ENCODE peak calls at places on chromosome 18, in seven cellular contexts. W, M, V, H, G, J and A are unnamed samples. For H3K4me1, the result is how much of the 10 kb centered on the place peaks cover.

GRCh38 chr18:78675231-78675630 is 304.4 kb upstream of the SALL3 start:
- DNase-seq in V (no peak), G (no peak), W (no peak), H (no peak), M (no peak), J (no peak), A (no peak)

GRCh38 chr18:3179430-3180089 is 40.2 kb downstream of the MYOM1 start:
- DNase-seq in J (no peak), H (peak), W (no peak), M (no peak), V (no peak), G (no peak), A (no peak)

GRCh38 chr18:13136689-13137040 is 81.9 kb upstream of the LDLRAD4 start:
- DNase-seq in H (no peak), G (peak), J (peak), W (no peak), M (no peak), V (peak), A (no peak)

GRCh38 chr18:27412551-27412950 is 227.4 kb upstream of the CHST9 start:
- DNase-seq in J (no peak), H (no peak), G (no peak), M (no peak), W (peak), V (no peak), A (no peak)

GRCh38 chr18:8477615-8478014 is 131.6 kb upstream of the RAB12 start:
- DNase-seq in W (no peak), V (no peak), J (no peak), G (no peak), H (no peak), M (no peak), A (no peak)

GRCh38 chr18:40473221-40473620 is 1481.8 kb upstream of the PIK3C3 start:
- DNase-seq in M (no peak), J (no peak), W (peak), H (no peak), G (no peak), V (no peak), A (no peak)

GRCh38 chr18:48228301-48228715 is 180.9 kb downstream of the ZBTB7C start:
- DNase-seq in M (peak), W (no peak), J (no peak), H (no peak), G (no peak), V (no peak), A (peak)

GRCh38 chr18:23822590-23823385 is 133.5 kb downstream of the LAMA3 start:
- DNase-seq in H (no peak), J (no peak), M (no peak), G (no peak), W (peak), V (no peak), A (no peak)

GRCh38 chr18:159037-159652 is 788 bp downstream of the USP14 start:
- DNase-seq in G (no peak), V (no peak), J (no peak), M (no peak), W (peak), H (peak), A (no peak)

GRCh38 chr18:33010149-33010548 is 237.3 kb upstream of the KLHL14 start:
- DNase-seq in G (no peak), W (peak), V (no peak), J (no peak), H (no peak), M (no peak), A (no peak)

GRCh38 chr18:63159590-63159989 is 160.0 kb downstream of the BCL2 start:
- DNase-seq in G (no peak), V (no peak), W (no peak), M (no peak), J (no peak), H (no peak), A (no peak)

GRCh38 chr18:40692871-40693270 is 1262.2 kb upstream of the PIK3C3 start:
- DNase-seq in W (peak), V (no peak), G (no peak), M (no peak), H (no peak), J (no peak), A (no peak)

GRCh38 chr18:63363951-63364350 is 3.1 kb downstream of the KDSR start:
- DNase-seq in H (no peak), W (no peak), G (no peak), J (no peak), M (no peak), V (no peak), A (no peak)

GRCh38 chr18:48050176-48050575 is 119.7 kb upstream of the SMAD2 start:
- DNase-seq in W (no peak), G (peak), V (no peak), H (no peak), M (peak), J (no peak), A (no peak)

GRCh38 chr18:68219274-68219673 is 495.6 kb downstream of the TMX3 start:
- DNase-seq in V (no peak), H (no peak), M (no peak), G (no peak), W (no peak), J (no peak), A (no peak)

GRCh38 chr18:42781298-42781815 is 334.1 kb downstream of the RIT2 start:
- DNase-seq in M (no peak), W (no peak), G (no peak), H (peak), J (no peak), V (no peak), A (no peak)

GRCh38 chr18:76458522-76459311 is 36.3 kb downstream of the ZNF516 start:
- DNase-seq in H (no peak), W (no peak), G (no peak), J (no peak), V (no peak), M (peak), A (no peak)

GRCh38 chr18:77045682-77046081 is 86.9 kb downstream of the MBP start:
- DNase-seq in V (no peak), H (no peak), G (no peak), W (no peak), J (no peak), M (no peak), A (no peak)

GRCh38 chr18:34222025-34222395 is 2.7 kb downstream of the NOL4 start:
- DNase-seq in J (peak), H (peak), V (peak), G (no peak), M (no peak), W (no peak), A (no peak)

GRCh38 chr18:44149706-44150105 is 531.0 kb upstream of the SETBP1 start:
- DNase-seq in M (no peak), V (no peak), G (no peak), H (no peak), J (no peak), W (peak), A (no peak)

GRCh38 chr18:35041752-35042379 is 653 bp downstream of the MAPRE2 start:
- DNase-seq in G (no peak), V (no peak), W (peak), M (no peak), H (peak), J (no peak), A (no peak)

GRCh38 chr18:73352546-73352945 is 484.8 kb upstream of the NETO1 start:
- DNase-seq in V (no peak), H (no peak), G (no peak), W (no peak), M (no peak), J (no peak), A (no peak)

GRCh38 chr18:12656671-12657047 is 1.2 kb downstream of the SPIRE1 start:
- DNase-seq in M (no peak), H (no peak), W (peak), J (no peak), G (no peak), V (no peak), A (no peak)

GRCh38 chr18:2547477-2548087 is 23.7 kb downstream of the METTL4 start:
- DNase-seq in H (peak), W (peak), V (no peak), M (no peak), G (no peak), J (no peak), A (no peak)

GRCh38 chr18:48136544-48137353 is 206.3 kb upstream of the SMAD2 start:
- DNase-seq in H (peak), J (peak), G (peak), W (no peak), V (no peak), M (peak), A (no peak)

GRCh38 chr18:39825485-39825884 is 2129.5 kb upstream of the PIK3C3 start:
- DNase-seq in J (no peak), G (no peak), W (no peak), M (no peak), H (no peak), V (no peak), A (no peak)

GRCh38 chr18:49561127-49561376 is 805 bp upstream of the LIPG start:
- DNase-seq in G (no peak), J (no peak), M (no peak), H (no peak), W (peak), V (no peak), A (no peak)
- H3K27ac ChIP-seq in G (no peak), J (no peak), M (no peak), H (no peak), W (no peak), V (no peak), A (no peak)

GRCh38 chr18:21267370-21267769 is 25.3 kb downstream of the GREB1L start:
- DNase-seq in J (no peak), W (no peak), H (no peak), G (no peak), M (no peak), V (no peak), A (no peak)
- H3K4me1 ChIP-seq in J (under half), W (under half), H (half or more), G (under half), M (under half), V (under half), A (under half)

GRCh38 chr18:75125359-75126331 is 83.3 kb downstream of the PTGR3 start:
- DNase-seq in H (no peak), W (peak), V (peak), J (peak), M (no peak), G (no peak), A (no peak)
- TF ChIP-seq CTCF in H (no peak), W (no peak), V (peak), J (no peak), M (no peak), G (no peak), A (no peak)

DNA sequence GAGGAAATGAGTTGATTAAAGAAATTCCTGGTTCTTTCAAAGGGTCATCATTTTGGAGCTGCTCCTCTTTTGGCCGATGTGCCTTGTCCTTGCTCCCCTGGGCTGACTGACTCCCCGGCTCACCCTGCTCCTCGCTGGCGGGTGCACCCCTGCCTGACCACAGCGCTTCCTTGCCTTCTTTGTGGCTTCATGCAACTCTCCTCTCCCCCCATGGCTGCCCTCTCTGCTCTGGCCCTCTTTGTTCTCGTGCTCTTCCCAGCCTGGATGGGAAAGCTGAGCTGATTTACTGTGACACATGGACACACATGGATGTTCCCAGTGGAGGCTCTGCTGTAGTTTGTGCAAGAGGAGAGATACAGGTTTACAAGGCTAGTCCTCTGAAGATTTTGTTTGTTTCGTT is 234.6 kb downstream of the HAUS1 start:
- DNase-seq in G (no peak), W (no peak), M (no peak), H (peak), J (no peak), V (no peak), A (no peak)
- H3K27ac ChIP-seq in G (no peak), W (no peak), M (no peak), H (peak), J (no peak), V (no peak), A (no peak)

GRCh38 chr18:59065684-59066083 is 74.0 kb upstream of the SEC11C start:
- DNase-seq in V (no peak), J (no peak), G (no peak), M (no peak), H (no peak), W (peak), A (no peak)

GRCh38 chr18:59072727-59073421 is 66.8 kb upstream of the SEC11C start:
- DNase-seq in G (no peak), W (no peak), J (no peak), H (no peak), M (no peak), V (no peak), A (no peak)

GRCh38 chr18:59067873-59068272 is 71.8 kb upstream of the SEC11C start:
- DNase-seq in V (no peak), M (no peak), W (no peak), J (peak), G (no peak), H (peak), A (no peak)

GRCh38 chr18:59068672-59069071 is 71.0 kb upstream of the SEC11C start:
- DNase-seq in H (no peak), G (no peak), M (no peak), J (no peak), W (no peak), V (no peak), A (no peak)

GRCh38 chr18:59070181-59070912 is 69.3 kb upstream of the SEC11C start:
- DNase-seq in G (peak), M (peak), J (peak), V (peak), H (peak), W (peak), A (peak)
- H3K4me1 ChIP-seq in G (under half), M (under half), J (under half), V (under half), H (under half), W (under half), A (under half)